ENCODE peak calls at places on chromosomes 2 and 18, in four cellular contexts. V is stimulated activated CD8-positive, alpha-beta memory T cell treated with anti-CD3 and anti-CD28 coated beads, Interleukin-12 subunit alpha, Interleukin-12 subunit beta, amount 100 ng/mL, for 1 hour; N is cardiac muscle cell; P is cerebellar cortex. E is an unnamed sample.

GRCh38 chr2:215441560-215442391 is 5.9 kb upstream of the FN1 start:
- DNase-seq in N (no peak), P (no peak), V (no peak), E (no peak)

GRCh38 chr18:43192408-43192807 is 76.9 kb upstream of the RIT2 start:
- DNase-seq in V (no peak), N (no peak), P (no peak), E (no peak)

GRCh38 chr2:21111012-21111411 is 12.8 kb upstream of the TDRD15 start:
- DNase-seq in V (no peak), P (no peak), N (no peak), E (no peak)

GRCh38 chr2:10520154-10520553 is 72.0 kb upstream of the ODC1 start:
- DNase-seq in P (no peak), N (no peak), V (no peak), E (no peak)

GRCh38 chr2:211516537-211516936 is 960.1 kb downstream of the CPS1 start:
- DNase-seq in N (no peak), V (no peak), P (no peak), E (no peak)

GRCh38 chr2:231161252-231162035 is 36.6 kb upstream of the HTR2B start:
- DNase-seq in P (no peak), N (peak; percentile 6), V (no peak), E (no peak)

GRCh38 chr18:8656226-8656625 is 47.0 kb downstream of the RAB12 start:
- DNase-seq in P (no peak), V (no peak), N (peak; percentile 18), E (no peak)

GRCh38 chr2:234910186-234910679 is 41.6 kb upstream of the SH3BP4 start:
- DNase-seq in N (no peak), V (no peak), P (no peak), E (no peak)

GRCh38 chr18:63817441-63818051 is 42.3 kb downstream of the SERPINB7 start:
- DNase-seq in N (peak; percentile 61), P (no peak), V (no peak), E (no peak)

GRCh38 chr2:98912221-98912851 is 23.7 kb downstream of the CRACDL start:
- DNase-seq in N (peak; percentile 86), P (peak; percentile 59), V (no peak), E (no peak)

GRCh38 chr2:32246911-32247310 is 17.8 kb downstream of the NLRC4 start:
- DNase-seq in V (no peak), N (no peak), P (no peak), E (no peak)

GRCh38 chr18:79928563-79928960 is 22.9 kb downstream of the SLC66A2 start:
- DNase-seq in N (no peak), P (no peak), V (no peak), E (no peak)

GRCh38 chr2:173997269-173997668 is 32.1 kb upstream of the SP3 start:
- DNase-seq in P (no peak), N (peak; percentile 78), V (no peak), E (no peak)

GRCh38 chr2:11446733-11447248 is 19.2 kb downstream of the E2F6 start:
- DNase-seq in V (peak; percentile 10), P (peak; percentile 84), N (peak; percentile 79), E (peak; percentile 16)

GRCh38 chr2:215171151-215171550 is 32.7 kb upstream of the ABCA12 start:
- DNase-seq in P (no peak), V (no peak), N (peak; percentile 23), E (no peak)

GRCh38 chr2:9333591-9334171 is 89.6 kb downstream of the ITGB1BP1 start:
- DNase-seq in P (peak; percentile 73), V (no peak), N (peak; percentile 85), E (no peak)

GRCh38 chr18:8167673-8168072 is 441.6 kb upstream of the RAB12 start:
- DNase-seq in P (no peak), V (no peak), N (no peak), E (no peak)

GRCh38 chr2:133710613-133711012 is 142.3 kb upstream of the NCKAP5 start:
- DNase-seq in V (no peak), N (no peak), P (no peak), E (no peak)

GRCh38 chr2:10073706-10074105 is 6.5 kb downstream of the CYS1 start:
- DNase-seq in N (no peak), P (no peak), V (no peak), E (no peak)

GRCh38 chr18:78780719-78781600 is 198.7 kb upstream of the SALL3 start:
- DNase-seq in P (no peak), N (no peak), V (no peak), E (no peak)

GRCh38 chr2:186891219-186891621 is 42.2 kb upstream of the ZSWIM2 start:
- DNase-seq in V (no peak), N (peak; percentile 87), P (no peak), E (no peak)

GRCh38 chr2:185638771-185639170 is 99.8 kb upstream of the FSIP2 start:
- DNase-seq in N (no peak), V (no peak), P (no peak), E (no peak)

GRCh38 chr2:85713836-85714235 is 19.7 kb downstream of the GNLY start:
- DNase-seq in P (no peak), N (no peak), V (no peak), E (no peak)

GRCh38 chr2:8285081-8285480 is 396.8 kb upstream of the ID2 start:
- DNase-seq in P (peak; percentile 4), N (peak; percentile 28), V (no peak), E (no peak)

GRCh38 chr2:64654993-64655666 is 1.4 kb upstream of the SERTAD2 start:
- DNase-seq in V (no peak), P (no peak), N (peak; percentile 31), E (no peak)

GRCh38 chr2:206556357-206556949 is 85.8 kb upstream of the FAM237A start:
- DNase-seq in V (no peak), P (peak; percentile 63), N (peak; percentile 63), E (no peak)

GRCh38 chr2:3293221-3293620 is 84.4 kb downstream of the EIPR1 start:
- DNase-seq in P (no peak), V (no peak), N (no peak), E (no peak)

GRCh38 chr2:64950226-64951160 is 38.7 kb upstream of the SLC1A4 start:
- DNase-seq in N (no peak), P (no peak), V (no peak), E (no peak)

GRCh38 chr2:50143822-50144575 is 887.9 kb downstream of the NRXN1 start:
- DNase-seq in P (peak; percentile 83), N (peak; percentile 71), V (no peak), E (no peak)

GRCh38 chr2:20065885-20066602 is 14.6 kb upstream of the LAPTM4A start:
- DNase-seq in P (peak; percentile 85), N (peak; percentile 74), V (no peak), E (no peak)

GRCh38 chr18:38909972-38910371 is 1344.4 kb upstream of the CELF4 start:
- DNase-seq in V (no peak), N (no peak), P (no peak), E (no peak)

GRCh38 chr2:54904836-54905235 is 145.4 kb downstream of the RTN4 start:
- DNase-seq in V (no peak), P (no peak), N (no peak), E (no peak)

GRCh38 chr2:2950403-2950952 is 427.1 kb downstream of the EIPR1 start:
- DNase-seq in P (no peak), V (no peak), N (no peak), E (no peak)

E was measured in activated CD4-positive, CD25-positive, alpha-beta regulatory T cell treated with anti-CD3 and anti-CD28 coated beads, Interleukin-2, amount 50 U/mL, for 16 hours.